ENCODE peak calls at places on chromosomes 1 and 21, in six cellular contexts. W is activated T-helper 1 cell treated with anti-CD3 and anti-CD28 coated beads, Interleukin-2, amount 50 U/mL, for 16 hours; H is choroid plexus epithelial cell; Z is thyroid gland; V is pons; D is astrocyte of the spinal cord. X is an unnamed sample.

GRCh38 chr1:172547071-172547470 is 14.1 kb downstream of the SUCO start:
- DNase-seq in W (no peak), H (peak), Z (no peak), V (no peak), D (peak), X (no peak)

GRCh38 chr21:40349591-40349990 is 482.4 kb downstream of the PCP4 start:
- DNase-seq in W (no peak), H (no peak), Z (no peak), V (no peak), D (no peak), X (no peak)

GRCh38 chr1:223175633-223176032 is 32.6 kb upstream of the TLR5 start:
- DNase-seq in W (no peak), H (no peak), Z (no peak), V (peak), D (no peak), X (no peak)

GRCh38 chr1:153633161-153633746 is 612 bp upstream of the CHTOP start:
- DNase-seq in W (no peak), H (no peak), Z (no peak), V (no peak), D (no peak), X (no peak)

GRCh38 chr21:30349572-30349971 is 1.2 kb upstream of the KRTAP23-1 start:
- DNase-seq in W (no peak), H (peak), Z (no peak), V (no peak), D (no peak), X (no peak)

GRCh38 chr1:80535446-80535845 is 1265.3 kb upstream of the ADGRL2 start:
- DNase-seq in W (no peak), H (no peak), Z (no peak), V (no peak), D (no peak), X (peak)

GRCh38 chr1:207672525-207673130 is 27.7 kb downstream of the CR1L start:
- DNase-seq in W (no peak), H (peak), Z (peak), V (peak), D (peak), X (peak)

GRCh38 chr1:26775666-26776065 is 12.1 kb upstream of the PIGV start:
- DNase-seq in W (no peak), H (no peak), Z (no peak), V (no peak), D (no peak), X (no peak)

GRCh38 chr1:212402876-212403275 is 11.8 kb downstream of the PACC1 start:
- DNase-seq in W (no peak), H (no peak), Z (no peak), V (no peak), D (no peak), X (no peak)

GRCh38 chr1:220339581-220339980 is 67.3 kb upstream of the RAB3GAP2 start:
- DNase-seq in W (no peak), H (no peak), Z (no peak), V (no peak), D (no peak), X (no peak)

GRCh38 chr1:76870037-76870436 is 2.8 kb downstream of the ST6GALNAC5 start:
- DNase-seq in W (no peak), H (no peak), Z (no peak), V (no peak), D (no peak), X (no peak)

GRCh38 chr1:184860985-184861754 is 106.5 kb upstream of the EDEM3 start:
- DNase-seq in W (no peak), H (no peak), Z (no peak), V (no peak), D (no peak), X (no peak)

GRCh38 chr1:101728029-101728428 is 268.7 kb downstream of the OLFM3 start:
- DNase-seq in W (no peak), H (no peak), Z (no peak), V (no peak), D (no peak), X (no peak)

GRCh38 chr1:58155418-58156123 is 391.0 kb downstream of the OMA1 start:
- DNase-seq in W (no peak), H (no peak), Z (no peak), V (peak), D (no peak), X (no peak)

GRCh38 chr1:197471248-197472035 is 203.4 kb downstream of the CRB1 start:
- DNase-seq in W (no peak), H (peak), Z (no peak), V (peak), D (peak), X (no peak)

GRCh38 chr1:245686006-245686405 is 531.2 kb downstream of the KIF26B start:
- DNase-seq in W (no peak), H (no peak), Z (no peak), V (no peak), D (no peak), X (no peak)

GRCh38 chr1:240455228-240455821 is 156.6 kb downstream of the GREM2 start:
- DNase-seq in W (no peak), H (peak), Z (no peak), V (no peak), D (no peak), X (no peak)

GRCh38 chr1:209103135-209103534 is 480.4 kb upstream of the CAMK1G start:
- DNase-seq in W (no peak), H (no peak), Z (no peak), V (no peak), D (no peak), X (no peak)

GRCh38 chr1:32400876-32401631 is 6.8 kb upstream of the BSDC1 start:
- DNase-seq in W (peak), H (peak), Z (peak), V (peak), D (peak), X (peak)

GRCh38 chr1:24393892-24394291 is 19.7 kb downstream of the STPG1 start:
- DNase-seq in W (no peak), H (no peak), Z (no peak), V (no peak), D (peak), X (no peak)

GRCh38 chr1:37919277-37919676 is 27.6 kb downstream of the INPP5B start:
- DNase-seq in W (no peak), H (peak), Z (no peak), V (no peak), D (peak), X (no peak)

X was measured in kidney epithelial cell.